ENCODE peak calls at places on chromosomes 12 and 14, in eight cellular contexts. A is HT-29; U is SW 1271; Z is HuH-7.5; X is AG10803; S is CD8-positive, alpha-beta memory T cell; M is GM12892; W is fibroblast of pulmonary artery. P is an unnamed sample.

GRCh38 chr12:71240941-71241340 is 83.1 kb upstream of the TSPAN8 start:
- DNase-seq in A (no peak), U (no peak), Z (no peak), X (no peak), S (no peak), M (no peak), W (no peak), P (no peak)

GRCh38 chr14:76863724-76864407 is 37.7 kb downstream of the LRRC74A start:
- DNase-seq in A (peak; percentile 19), U (no peak), Z (no peak), X (no peak), S (no peak), M (peak; percentile 37), W (peak; percentile 58), P (no peak)

GRCh38 chr12:54159140-54159539 is 29.6 kb downstream of the SMUG1 start:
- DNase-seq in A (peak; percentile 78), U (no peak), Z (peak; percentile 90), X (no peak), S (no peak), M (peak; percentile 80), W (no peak), P (peak; percentile 44)

GRCh38 chr12:78406213-78406612 is 458.4 kb upstream of the SYT1 start:
- DNase-seq in A (no peak), U (no peak), Z (no peak), X (no peak), S (no peak), M (no peak), W (no peak), P (no peak)

GRCh38 chr12:63955831-63956685 is 111.6 kb downstream of the SRGAP1 start:
- DNase-seq in A (no peak), U (no peak), Z (no peak), X (peak; percentile 58), S (no peak), M (no peak), W (peak; percentile 83), P (no peak)

GRCh38 chr14:86646688-86647687 is 1117.0 kb downstream of the FLRT2 start:
- DNase-seq in A (no peak), U (no peak), Z (no peak), X (peak; percentile 5), S (no peak), M (no peak), W (peak; percentile 46), P (no peak)

GRCh38 chr12:114263031-114263825 is 142.7 kb downstream of the TBX5 start:
- DNase-seq in A (no peak), U (no peak), Z (no peak), X (no peak), S (no peak), M (no peak), W (no peak), P (no peak)

GRCh38 chr12:110733089-110733715 is 9.5 kb downstream of the PPP1CC start:
- DNase-seq in A (no peak), U (no peak), Z (no peak), X (peak; percentile 77), S (no peak), M (no peak), W (peak; percentile 76), P (no peak)

GRCh38 chr14:24317141-24317927 is 6.0 kb downstream of the LTB4R start:
- DNase-seq in A (no peak), U (no peak), Z (no peak), X (no peak), S (no peak), M (no peak), W (no peak), P (no peak)

GRCh38 chr12:12975322-12976077 is 23.5 kb upstream of the GPRC5D start:
- DNase-seq in A (peak; percentile 78), U (no peak), Z (no peak), X (peak; percentile 40), S (no peak), M (no peak), W (peak; percentile 59), P (peak; percentile 37)

GRCh38 chr12:74365178-74365964 is 172.3 kb upstream of the ATXN7L3B start:
- DNase-seq in A (no peak), U (no peak), Z (no peak), X (peak; percentile 11), S (no peak), M (no peak), W (peak; percentile 79), P (no peak)

GRCh38 chr14:93316716-93317115 is 16.1 kb downstream of the BTBD7 start:
- DNase-seq in A (no peak), U (no peak), Z (no peak), X (peak; percentile 29), S (no peak), M (no peak), W (no peak), P (no peak)

GRCh38 chr14:76131071-76131985 is 20.4 kb upstream of the GPATCH2L start:
- DNase-seq in A (no peak), U (no peak), Z (no peak), X (no peak), S (no peak), M (no peak), W (no peak), P (no peak)

GRCh38 chr12:9588749-9589148 is 19.0 kb downstream of the KLRB1 start:
- DNase-seq in A (no peak), U (no peak), Z (peak; percentile 11), X (no peak), S (no peak), M (no peak), W (no peak), P (no peak)

GRCh38 chr12:6863586-6864321 is 3.6 kb upstream of the TPI1 start:
- DNase-seq in A (no peak), U (no peak), Z (no peak), X (peak; percentile 45), S (no peak), M (no peak), W (no peak), P (no peak)

GRCh38 chr12:23756416-23756815 is 193.1 kb downstream of the SOX5 start:
- DNase-seq in A (no peak), U (no peak), Z (no peak), X (no peak), S (no peak), M (no peak), W (no peak), P (no peak)

GRCh38 chr14:96455588-96455987 is 46.6 kb upstream of the PAPOLA start:
- DNase-seq in A (no peak), U (no peak), Z (no peak), X (peak; percentile 8), S (no peak), M (no peak), W (no peak), P (no peak)

GRCh38 chr14:78840898-78841297 is 670.7 kb downstream of the NRXN3 start:
- DNase-seq in A (no peak), U (no peak), Z (no peak), X (no peak), S (no peak), M (no peak), W (no peak), P (no peak)

GRCh38 chr12:6635375-6635855 is 344 bp downstream of the LPAR5 start:
- DNase-seq in A (no peak), U (no peak), Z (no peak), X (no peak), S (peak; percentile 45), M (no peak), W (no peak), P (no peak)

GRCh38 chr14:71620401-71620800 is 311.8 kb upstream of the RGS6 start:
- DNase-seq in A (no peak), U (peak; percentile 1), Z (no peak), X (peak; percentile 14), S (no peak), M (no peak), W (peak; percentile 54), P (no peak)

GRCh38 chr12:106600503-106600902 is 17.7 kb downstream of the RFX4 start:
- DNase-seq in A (no peak), U (no peak), Z (no peak), X (no peak), S (no peak), M (no peak), W (no peak), P (no peak)

GRCh38 chr12:4956054-4956453 is 46.3 kb downstream of the KCNA1 start:
- DNase-seq in A (no peak), U (no peak), Z (no peak), X (peak; percentile 21), S (no peak), M (no peak), W (peak; percentile 65), P (no peak)